ENCODE peak calls at places on chromosomes 6 and 20, in ten cellular contexts. J is iris pigment epithelial cell; Y is endothelial cell; L is HFFc6; Q is GM10248; X is stimulated activated CD4-positive, alpha-beta T cell treated with anti-CD3 and anti-CD28 coated beads, Interleukin-2, amount 100 ng/mL, for 24 hours; E is occipital lobe; N is GM23248; A is uterus; R is HTR-8/SVneo. M is an unnamed sample.

GRCh38 chr6:36714511-36714910 is 16.9 kb downstream of the RAB44 start:
- DNase-seq in J (no peak), Y (no peak), L (no peak), Q (no peak), X (no peak), E (no peak), N (no peak), A (no peak), R (no peak), M (no peak)

GRCh38 chr20:23139524-23139923 is 53.4 kb upstream of the CD93 start:
- DNase-seq in J (no peak), Y (no peak), L (no peak), Q (no peak), X (no peak), E (no peak), N (no peak), A (no peak), R (no peak), M (no peak)

GRCh38 chr6:2429460-2429859 is 184.1 kb upstream of the GMDS start:
- DNase-seq in J (peak; percentile 85), Y (no peak), L (peak; percentile 49), Q (no peak), X (no peak), E (no peak), N (peak; percentile 57), A (no peak), R (no peak), M (no peak)

GRCh38 chr20:48703107-48703506 is 124.7 kb downstream of the PREX1 start:
- DNase-seq in J (no peak), Y (no peak), L (no peak), Q (no peak), X (no peak), E (no peak), N (no peak), A (no peak), R (no peak), M (no peak)

GRCh38 chr6:82951389-82951788 is 114.3 kb downstream of the UBE3D start:
- DNase-seq in J (peak; percentile 10), Y (no peak), L (peak; percentile 43), Q (no peak), X (no peak), E (no peak), N (no peak), A (no peak), R (peak; percentile 50), M (no peak)

GRCh38 chr6:25641940-25642666 is 9.9 kb upstream of the SCGN start:
- DNase-seq in J (no peak), Y (no peak), L (no peak), Q (no peak), X (no peak), E (no peak), N (no peak), A (no peak), R (no peak), M (no peak)

GRCh38 chr6:108437821-108438220 is 122.9 kb upstream of the FOXO3 start:
- DNase-seq in J (no peak), Y (no peak), L (peak; percentile 10), Q (no peak), X (no peak), E (no peak), N (peak; percentile 49), A (no peak), R (no peak), M (no peak)

GRCh38 chr6:27237089-27237723 is 10.3 kb upstream of the PRSS16 start:
- DNase-seq in J (peak; percentile 86), Y (peak; percentile 42), L (peak; percentile 88), Q (no peak), X (peak; percentile 79), E (no peak), N (peak; percentile 62), A (no peak), R (no peak), M (no peak)

GRCh38 chr6:75563032-75563431 is 38.6 kb upstream of the SENP6 start:
- DNase-seq in J (peak; percentile 56), Y (no peak), L (peak; percentile 42), Q (no peak), X (no peak), E (no peak), N (peak; percentile 47), A (no peak), R (no peak), M (no peak)

GRCh38 chr6:149924206-149924932 is 1.4 kb upstream of the RAET1G start:
- DNase-seq in J (no peak), Y (no peak), L (no peak), Q (no peak), X (no peak), E (no peak), N (no peak), A (no peak), R (no peak), M (no peak)

GRCh38 chr6:52834481-52834880 is 6.1 kb downstream of the GSTA5 start:
- DNase-seq in J (no peak), Y (no peak), L (peak; percentile 59), Q (no peak), X (no peak), E (no peak), N (peak; percentile 90), A (no peak), R (no peak), M (no peak)

GRCh38 chr6:150857062-150857905 is 8.2 kb upstream of the MTHFD1L start:
- DNase-seq in J (peak; percentile 99), Y (no peak), L (peak; percentile 96), Q (no peak), X (no peak), E (no peak), N (peak; percentile 95), A (peak; percentile 31), R (peak; percentile 53), M (no peak)

GRCh38 chr6:151014404-151015150 is 149.1 kb downstream of the MTHFD1L start:
- DNase-seq in J (peak; percentile 73), Y (peak; percentile 60), L (peak; percentile 25), Q (peak; percentile 62), X (peak; percentile 57), E (peak; percentile 19), N (peak; percentile 53), A (peak; percentile 76), R (peak; percentile 41), M (peak; percentile 93)

GRCh38 chr20:41426976-41427375 is 60.4 kb upstream of the EMILIN3 start:
- DNase-seq in J (no peak), Y (no peak), L (no peak), Q (no peak), X (no peak), E (no peak), N (no peak), A (no peak), R (no peak), M (no peak)

GRCh38 chr20:41367393-41367695 is 726 bp upstream of the EMILIN3 start:
- DNase-seq in J (no peak), Y (no peak), L (no peak), Q (no peak), X (no peak), E (no peak), N (no peak), A (no peak), R (no peak), M (no peak)

GRCh38 chr6:16249971-16250370 is 11.6 kb downstream of the GMPR start:
- DNase-seq in J (no peak), Y (no peak), L (no peak), Q (no peak), X (no peak), E (no peak), N (no peak), A (no peak), R (no peak), M (no peak)

GRCh38 chr20:24804481-24805206 is 144.4 kb upstream of the CST7 start:
- DNase-seq in J (no peak), Y (no peak), L (no peak), Q (no peak), X (no peak), E (no peak), N (no peak), A (no peak), R (no peak), M (peak; percentile 64)

GRCh38 chr20:6095409-6095808 is 27.4 kb downstream of the FERMT1 start:
- DNase-seq in J (no peak), Y (no peak), L (no peak), Q (no peak), X (no peak), E (no peak), N (no peak), A (no peak), R (no peak), M (no peak)

GRCh38 chr6:75143186-75143585 is 62.7 kb downstream of the COL12A1 start:
- DNase-seq in J (peak; percentile 86), Y (no peak), L (peak; percentile 81), Q (no peak), X (no peak), E (no peak), N (peak; percentile 91), A (no peak), R (no peak), M (no peak)

GRCh38 chr6:12361042-12361765 is 71.0 kb downstream of the EDN1 start:
- DNase-seq in J (no peak), Y (no peak), L (no peak), Q (no peak), X (no peak), E (no peak), N (no peak), A (no peak), R (no peak), M (no peak)

GRCh38 chr6:39792501-39793450 is 600 bp downstream of the DAAM2 start:
- DNase-seq in J (no peak), Y (no peak), L (no peak), Q (no peak), X (no peak), E (no peak), N (peak; percentile 27), A (peak; percentile 38), R (no peak), M (no peak)

GRCh38 chr6:118917550-118918321 is 17.2 kb downstream of the MCM9 start:
- DNase-seq in J (peak; percentile 16), Y (no peak), L (peak; percentile 6), Q (no peak), X (no peak), E (no peak), N (peak; percentile 35), A (no peak), R (no peak), M (no peak)

GRCh38 chr20:63009988-63010769 is 3.4 kb upstream of the BHLHE23 start:
- DNase-seq in J (peak; percentile 29), Y (no peak), L (no peak), Q (peak; percentile 89), X (peak; percentile 71), E (no peak), N (no peak), A (no peak), R (no peak), M (no peak)

GRCh38 chr6:45655630-45656422 is 278.1 kb upstream of the SUPT3H start:
- DNase-seq in J (peak; percentile 97), Y (no peak), L (peak; percentile 99), Q (no peak), X (no peak), E (no peak), N (peak; percentile 99), A (no peak), R (peak; percentile 97), M (no peak)

GRCh38 chr6:1608976-1609661 is 596 bp upstream of the FOXC1 start:
- DNase-seq in J (peak; percentile 19), Y (peak; percentile 61), L (no peak), Q (peak; percentile 26), X (no peak), E (no peak), N (peak; percentile 50), A (no peak), R (no peak), M (no peak)

GRCh38 chr20:44409132-44409600 is 53.7 kb downstream of the HNF4A start:
- DNase-seq in J (peak; percentile 60), Y (no peak), L (peak; percentile 59), Q (no peak), X (no peak), E (no peak), N (peak; percentile 91), A (no peak), R (no peak), M (no peak)

GRCh38 chr20:1911536-1911935 is 16.3 kb downstream of the SIRPA start:
- DNase-seq in J (no peak), Y (no peak), L (no peak), Q (no peak), X (no peak), E (peak; percentile 41), N (no peak), A (no peak), R (no peak), M (peak; percentile 88)

GRCh38 chr6:8279094-8279805 is 156.1 kb downstream of the SLC35B3 start:
- DNase-seq in J (no peak), Y (no peak), L (no peak), Q (no peak), X (no peak), E (no peak), N (no peak), A (no peak), R (no peak), M (no peak)